ENCODE peak calls at places on chromosomes 4 and X, in nine cellular contexts. I, H, L, F, X, K, M, R and B are unnamed samples.

GRCh38 chr4:164531336-164531735 is 222.6 kb upstream of the SMIM31 start:
- DNase-seq in H (no peak), M (no peak), K (no peak), R (no peak), L (no peak), I (no peak), F (no peak), X (no peak), B (no peak)

GRCh38 chrX:24184018-24184417 is 34.5 kb downstream of the ZFX start:
- DNase-seq in K (no peak), F (no peak), X (peak; percentile 7), R (no peak), H (no peak), M (no peak), L (no peak), I (no peak), B (no peak)

GRCh38 chrX:82458207-82458754 is 1049.8 kb upstream of the POU3F4 start:
- DNase-seq in M (no peak), L (no peak), F (no peak), R (no peak), X (no peak), H (no peak), I (no peak), K (no peak), B (no peak)

GRCh38 chrX:36609653-36610585 is 398.2 kb upstream of the FAM47C start:
- DNase-seq in R (no peak), I (no peak), L (no peak), M (no peak), X (peak; percentile 47), F (no peak), K (no peak), H (no peak), B (no peak)

GRCh38 chr4:98908182-98908581 is 20.8 kb downstream of the EIF4E start:
- DNase-seq in H (no peak), I (no peak), K (no peak), L (no peak), X (no peak), R (no peak), M (no peak), F (no peak), B (no peak)

GRCh38 chr4:53514509-53514908 is 76.8 kb downstream of the LNX1 start:
- DNase-seq in H (no peak), I (no peak), X (no peak), L (no peak), F (no peak), M (no peak), K (no peak), R (no peak), B (no peak)

GRCh38 chr4:182776376-182777058 is 140.7 kb downstream of the DCTD start:
- DNase-seq in M (no peak), I (no peak), K (no peak), H (no peak), R (no peak), F (no peak), X (peak; percentile 52), L (no peak), B (no peak)

GRCh38 chrX:2397648-2398340 is 103.0 kb downstream of the DHRSX start:
- DNase-seq in F (no peak), H (no peak), X (peak; percentile 31), M (no peak), I (no peak), R (peak; percentile 49), L (no peak), K (no peak), B (no peak)

GRCh38 chr4:109184421-109184956 is 118.0 kb downstream of the COL25A1 start:
- DNase-seq in K (no peak), L (no peak), R (no peak), F (no peak), M (no peak), I (peak; percentile 41), X (no peak), H (no peak), B (no peak)

GRCh38 chr4:82753725-82754410 is 44.7 kb downstream of the SCD5 start:
- DNase-seq in F (no peak), K (no peak), I (no peak), X (peak; percentile 36), L (no peak), H (no peak), M (peak; percentile 82), R (peak; percentile 43), B (no peak)

GRCh38 chr4:10160280-10160856 is 43.8 kb upstream of the WDR1 start:
- DNase-seq in L (no peak), I (no peak), X (peak; percentile 42), H (no peak), R (peak; percentile 58), F (no peak), K (no peak), M (no peak), B (no peak)

GRCh38 chrX:111543212-111543762 is 31.8 kb downstream of the SERTM2 start:
- DNase-seq in I (no peak), M (no peak), X (no peak), H (no peak), R (no peak), F (no peak), K (no peak), L (no peak), B (no peak)

GRCh38 chr4:25925486-25926201 is 11.6 kb downstream of the SMIM20 start:
- DNase-seq in H (peak; percentile 42), R (peak; percentile 83), X (peak; percentile 63), F (no peak), K (no peak), M (no peak), L (peak; percentile 63), I (peak; percentile 33), B (peak; percentile 37)

GRCh38 chr4:158176108-158176507 is 3.3 kb upstream of the GASK1B start:
- DNase-seq in M (no peak), F (no peak), L (no peak), R (no peak), X (no peak), K (no peak), H (peak; percentile 71), I (no peak), B (no peak)

DNA sequence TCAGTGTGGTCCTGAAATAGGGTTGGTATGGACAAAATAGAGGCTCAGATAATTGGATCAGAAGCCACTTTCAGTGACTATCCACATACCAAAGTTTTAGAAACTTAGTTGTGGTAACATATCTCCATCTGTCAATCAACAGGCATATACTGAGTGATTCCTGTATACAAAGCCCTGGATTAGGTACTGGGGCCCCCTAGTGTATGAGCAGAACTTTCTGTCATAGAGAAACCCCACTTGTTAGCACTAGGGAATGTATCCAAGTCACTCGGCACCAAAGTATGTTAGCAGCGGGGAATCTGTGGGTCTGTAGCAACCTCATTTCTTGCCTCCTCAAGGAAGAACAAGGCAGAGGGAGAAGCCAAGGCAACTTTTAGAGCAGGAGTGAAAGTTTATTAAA is 50.7 kb downstream of the MAP7D3 start:
- DNase-seq in X (peak; percentile 59), I (no peak), L (no peak), M (no peak), F (no peak), K (no peak), H (no peak), R (no peak), B (no peak)
- TF ChIP-seq CTCF in X (peak; percentile 43), I (peak; percentile 52), L (no peak), M (no peak), F (no peak), K (peak; percentile 41), H (peak; percentile 12), R (peak; percentile 59), B (peak; percentile 27)

GRCh38 chr4:6988016-6988715 is 55.0 kb upstream of the TADA2B start:
- DNase-seq in L (no peak), M (peak; percentile 56), R (no peak), H (no peak), K (no peak), I (no peak), X (no peak), F (no peak), B (no peak)
- H3K4me1 ChIP-seq in L (peaks cover 56% of the 10 kb centered on the region), M (no peaks in the 10 kb centered on the region), R (peaks cover 22% of the 10 kb centered on the region), H (peaks cover 72% of the 10 kb centered on the region), K (peaks cover 36% of the 10 kb centered on the region), I (peaks cover 88% of the 10 kb centered on the region), X (peaks cover 8% of the 10 kb centered on the region), F (peaks cover 19% of the 10 kb centered on the region), B (peaks cover 34% of the 10 kb centered on the region)

GRCh38 chr4:118350961-118351360 is 1.8 kb downstream of the PRSS12 start:
- DNase-seq in M (no peak), K (no peak), X (no peak), R (no peak), I (no peak), F (no peak), H (no peak), L (no peak), B (no peak)

GRCh38 chr4:118352843-118353373 is at the start of gene PRSS12:
- DNase-seq in M (no peak), L (peak; percentile 90), R (peak; percentile 95), K (peak; percentile 72), H (peak; percentile 77), X (peak; percentile 75), F (peak; percentile 96), I (peak; percentile 48), B (peak; percentile 82)

GRCh38 chr4:118354913-118355312 is 2.1 kb upstream of the PRSS12 start:
- DNase-seq in I (no peak), K (no peak), X (no peak), M (no peak), R (no peak), F (no peak), L (no peak), H (no peak), B (no peak)

GRCh38 chr4:118351851-118352827 is 664 bp downstream of the PRSS12 start:
- DNase-seq in H (peak; percentile 51), K (peak; percentile 46), L (peak; percentile 78), I (no peak), F (peak; percentile 84), R (peak; percentile 84), M (no peak), X (peak; percentile 62), B (peak; percentile 20)

GRCh38 chr4:118353452-118353851 is 649 bp upstream of the PRSS12 start:
- DNase-seq in L (no peak), F (no peak), K (no peak), X (no peak), M (no peak), H (no peak), I (no peak), R (peak; percentile 55), B (no peak)
- H3K4me3 ChIP-seq in L (no peak overlapping the region), F (peak overlapping the region; percentile 80), K (no peak overlapping the region), X (peak overlapping the region; percentile 58), M (no peak overlapping the region), H (peak overlapping the region; percentile 60), I (peak overlapping the region; percentile 64), R (peak overlapping the region; percentile 76), B (no peak overlapping the region)

GRCh38 chr4:143384381-143384994 is 47.8 kb downstream of the GAB1 start:
- DNase-seq in R (no peak), M (peak; percentile 75), F (no peak), H (no peak), X (peak; percentile 84), L (no peak), I (no peak), K (no peak), B (no peak)
- TF ChIP-seq CTCF in R (no peak), M (no peak), F (no peak), H (no peak), X (no peak), L (no peak), I (no peak), K (no peak), B (no peak)

DNA sequence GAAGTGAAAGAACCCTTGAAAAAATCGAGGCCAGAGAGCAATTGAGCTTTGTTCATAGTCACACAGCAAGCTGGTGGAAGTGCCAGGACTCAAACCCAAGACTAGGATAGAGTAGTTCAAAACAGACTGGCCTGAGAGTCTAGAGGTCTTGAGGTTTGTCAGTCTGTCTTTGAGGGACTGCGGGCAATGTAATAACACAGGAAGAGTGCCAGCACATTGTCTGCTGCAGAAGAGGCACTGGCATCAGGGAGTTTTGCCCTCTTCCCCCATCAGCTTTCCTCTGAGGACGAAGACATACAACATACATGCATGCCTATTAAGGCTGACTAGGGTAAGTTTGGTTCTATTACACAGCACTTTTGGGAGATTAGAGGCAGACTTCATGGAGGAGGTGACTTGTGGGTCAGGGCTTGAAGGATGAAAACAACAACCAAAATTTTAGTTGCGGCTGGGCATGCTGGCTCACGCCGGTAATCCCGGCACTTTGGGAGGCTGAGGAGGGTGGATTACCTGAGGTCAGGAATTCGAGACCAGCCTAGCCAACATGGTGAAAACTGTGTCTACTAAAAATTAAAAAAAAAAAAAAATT is 64.1 kb upstream of the LAS1L start:
- DNase-seq in L (no peak), X (no peak), K (no peak), I (no peak), F (no peak), R (no peak), H (no peak), M (no peak), B (no peak)
- H3K4me1 ChIP-seq in L (peaks cover 6% of the 10 kb centered on the region), X (no peaks in the 10 kb centered on the region), K (no peaks in the 10 kb centered on the region), I (peaks cover 47% of the 10 kb centered on the region), F (peaks cover 5% of the 10 kb centered on the region), R (no peaks in the 10 kb centered on the region), H (peaks cover 9% of the 10 kb centered on the region), M (no peaks in the 10 kb centered on the region), B (no peaks in the 10 kb centered on the region)